ENCODE peak calls at places on chromosomes 1 and 21, in five cellular contexts. M is heart left ventricle, I is MM.1S, Y is left ventricle myocardium inferior, C is mammary epithelial cell. P is an unnamed sample. For H3K27me3, the result is how much of the 10 kb centered on the place peaks cover.

GRCh38 chr1:40313329-40313957 is 3.6 kb downstream of the COL9A2 start:
- DNase-seq in M (no peak), I (no peak), Y (no peak), C (no peak), P (no peak)

GRCh38 chr1:206029484-206029883 is 5.8 kb upstream of the CTSE start:
- DNase-seq in M (no peak), I (no peak), Y (peak), C (peak), P (peak)

GRCh38 chr1:100321098-100321493 is 31.2 kb upstream of the CDC14A start:
- DNase-seq in M (no peak), I (no peak), Y (no peak), C (no peak), P (no peak)

GRCh38 chr21:27244356-27244755 is 277.5 kb upstream of the ADAMTS5 start:
- DNase-seq in M (no peak), I (no peak), Y (no peak), C (no peak), P (no peak)

GRCh38 chr1:216310776-216311175 is 112.5 kb downstream of the USH2A start:
- DNase-seq in M (no peak), I (peak), Y (no peak), C (peak), P (peak)

GRCh38 chr1:243489681-243490080 is 233.8 kb downstream of the SDCCAG8 start:
- DNase-seq in M (no peak), I (no peak), Y (no peak), C (no peak), P (no peak)

GRCh38 chr21:31252611-31253010 is 91.5 kb downstream of the TIAM1 start:
- DNase-seq in M (no peak), I (no peak), Y (no peak), C (no peak), P (no peak)

GRCh38 chr21:44985441-44986401 is 45.9 kb downstream of the SLX9 start:
- DNase-seq in M (peak), I (no peak), Y (peak), C (no peak), P (no peak)

GRCh38 chr21:37762606-37763005 is 153.7 kb downstream of the KCNJ6 start:
- DNase-seq in M (no peak), I (no peak), Y (no peak), C (no peak), P (no peak)

GRCh38 chr1:22872971-22873664 is 99.5 kb downstream of the LACTBL1 start:
- DNase-seq in M (no peak), I (no peak), Y (no peak), C (peak), P (no peak)

GRCh38 chr1:89844236-89844807 is 23.5 kb downstream of the LRRC8D start:
- DNase-seq in M (no peak), I (no peak), Y (no peak), C (peak), P (no peak)

GRCh38 chr1:25703041-25703440 is 86.5 kb downstream of the MAN1C1 start:
- DNase-seq in M (no peak), I (no peak), Y (no peak), C (no peak), P (no peak)

DNA sequence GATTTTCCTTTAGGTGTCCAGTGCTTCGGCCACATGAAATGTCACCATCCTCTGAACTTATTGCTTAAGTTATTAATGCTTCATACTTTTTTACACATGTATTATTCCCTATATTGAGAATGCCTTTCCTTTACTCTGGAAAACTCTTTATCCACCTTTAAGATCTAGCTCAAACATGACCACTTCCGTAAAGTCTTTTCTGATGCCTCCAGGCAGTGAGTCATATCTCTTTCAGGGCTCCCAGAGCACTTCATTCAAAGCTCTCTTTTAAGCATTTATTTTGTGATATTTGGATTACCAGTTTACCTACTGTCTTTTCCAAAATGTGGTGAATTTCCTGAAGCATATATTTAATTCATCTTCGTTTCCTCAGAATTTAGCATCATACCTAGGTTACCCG is 178.9 kb downstream of the HS2ST1 start:
- DNase-seq in M (no peak), I (no peak), Y (no peak), C (peak), P (peak)
- H3K27ac ChIP-seq in M (no peak), I (no peak), Y (no peak), C (no peak), P (no peak)

DNA sequence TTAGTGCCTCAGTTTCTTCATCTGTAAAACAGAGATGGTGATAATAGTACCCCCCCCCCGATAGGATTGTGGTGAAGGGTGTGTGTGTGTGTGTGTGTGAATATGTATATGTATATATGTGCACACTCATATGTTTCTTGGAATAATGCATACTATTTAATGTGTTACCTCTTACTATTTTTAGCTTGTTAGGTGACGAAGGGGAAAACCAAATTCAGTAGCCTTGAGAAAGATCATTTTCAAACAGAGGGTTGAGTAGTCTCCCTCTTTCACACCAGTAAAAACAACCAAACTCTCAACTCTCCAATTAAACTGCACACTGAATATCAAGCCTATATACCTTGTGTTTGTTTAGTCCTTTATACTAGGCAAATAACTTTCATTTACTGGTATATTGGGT is 75.7 kb downstream of the NTMT2 start:
- DNase-seq in M (no peak), I (no peak), Y (no peak), C (no peak), P (no peak)
- H3K27me3 ChIP-seq in M (under half), I (under half), Y (under half), C (under half), P (under half)

GRCh38 chr1:6483761-6484117 is 7.7 kb downstream of the PLEKHG5 start:
- DNase-seq in M (no peak), I (no peak), Y (no peak), C (no peak), P (no peak)

GRCh38 chr1:6484826-6485139 is 6.7 kb downstream of the PLEKHG5 start:
- DNase-seq in M (no peak), I (no peak), Y (no peak), C (no peak), P (no peak)

GRCh38 chr1:6485140-6485936 is 6.1 kb downstream of the PLEKHG5 start:
- DNase-seq in M (no peak), I (no peak), Y (no peak), C (no peak), P (no peak)

GRCh38 chr1:6481820-6482471 is 9.5 kb downstream of the PLEKHG5 start:
- DNase-seq in M (no peak), I (no peak), Y (no peak), C (no peak), P (no peak)

DNA sequence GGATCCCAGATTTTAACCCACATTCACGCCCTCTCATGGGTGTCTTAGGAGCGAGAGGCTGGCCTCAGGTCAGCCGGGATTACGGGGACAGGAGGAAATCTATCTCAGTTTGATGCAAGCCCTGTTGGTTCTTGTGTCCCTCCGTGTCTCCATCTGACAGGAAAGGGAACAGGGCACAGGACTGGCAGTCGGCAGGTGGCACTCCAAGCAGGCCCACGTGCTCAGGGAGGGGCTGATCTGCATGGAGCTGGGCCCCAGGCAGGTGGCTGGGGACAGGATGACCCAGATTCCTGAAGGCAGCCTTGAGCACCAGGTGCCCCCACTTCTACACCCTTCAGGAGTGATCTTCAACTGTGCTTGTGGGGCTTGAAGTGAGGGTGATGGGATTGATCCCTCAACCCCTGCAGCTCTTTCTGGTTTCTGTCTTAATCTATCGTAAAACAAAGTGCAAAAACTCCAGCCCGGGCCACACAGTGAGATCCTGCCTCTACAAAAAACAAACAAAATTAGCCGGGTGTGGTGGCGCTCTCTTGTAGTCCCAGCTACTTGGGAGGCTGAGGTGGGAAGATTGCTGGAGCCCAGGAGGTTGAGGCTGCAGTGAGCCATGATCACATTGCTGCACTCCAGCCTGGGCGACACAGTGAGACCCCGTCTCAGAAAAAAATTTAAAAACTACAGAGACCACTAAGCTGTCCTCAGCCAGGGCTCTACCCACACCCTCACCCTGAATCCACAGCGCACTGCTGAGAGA is 8.3 kb downstream of the PLEKHG5 start:
- DNase-seq in M (no peak), I (no peak), Y (no peak), C (no peak), P (no peak)
- TF ChIP-seq CTCF in M (no peak), I (peak), Y (no peak), C (no peak), P (no peak)

GRCh38 chr21:24369751-24370150 is 1237.5 kb downstream of the MRPL39 start:
- DNase-seq in M (no peak), I (no peak), Y (no peak), C (no peak), P (no peak)
- H3K27ac ChIP-seq in M (no peak), I (no peak), Y (no peak), C (no peak), P (no peak)

DNA sequence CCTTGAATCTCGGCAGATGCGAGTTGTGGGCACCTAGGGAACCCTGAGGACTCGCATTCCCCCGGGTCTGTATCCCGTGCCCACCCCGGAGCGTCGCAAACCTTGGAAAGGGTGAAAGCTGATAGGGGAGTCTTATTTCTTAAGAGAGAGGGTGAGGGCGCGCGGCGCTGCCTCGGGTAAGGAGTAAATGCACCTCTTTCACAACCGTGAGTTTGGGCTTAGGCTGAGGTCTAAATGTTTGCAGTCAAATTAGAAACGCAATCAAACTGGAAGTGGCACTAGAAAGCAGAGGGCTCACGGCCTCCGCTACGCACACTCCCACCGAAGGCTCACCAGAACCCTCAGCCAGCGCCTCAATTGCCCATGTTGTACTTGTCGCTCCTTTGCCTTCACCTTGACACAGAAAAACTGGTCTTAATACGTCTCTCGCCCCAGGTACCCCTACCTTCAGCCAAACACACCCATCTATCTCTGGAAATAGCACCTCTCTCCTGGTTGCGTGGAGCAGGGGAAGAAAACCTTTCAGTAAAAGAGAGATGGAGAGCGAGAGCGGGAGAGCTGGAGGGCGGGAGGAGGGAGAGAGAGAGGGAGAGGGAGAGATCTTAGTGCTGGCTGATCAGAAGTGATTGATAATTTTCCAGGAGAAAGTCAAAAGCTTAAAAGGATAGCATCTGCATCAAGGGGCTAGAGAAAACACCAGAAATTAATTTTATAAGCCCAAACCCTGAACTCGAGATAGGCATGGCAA is 1.7 kb upstream of the HLX start:
- DNase-seq in M (no peak), I (no peak), Y (no peak), C (no peak), P (no peak)
- H3K27me3 ChIP-seq in M (under half), I (under half), Y (under half), C (under half), P (under half)